ENCODE peak calls at places on chromosomes 13 and 19, in seven cellular contexts. B is naive thymus-derived CD4-positive, alpha-beta T cell; R is left ventricle myocardium inferior; F is thoracic aorta; V is vagina; E is lung; U is Peyer's patch. M is an unnamed sample.
A peak's percentile ranks its signal among the peaks of the same experiment; 100 is the strongest.

GRCh38 chr19:30682576-30683536 is 310.7 kb downstream of the ZNF536 start:
- DNase-seq in F (peak; percentile 14), E (peak; percentile 67), V (no peak), U (peak; percentile 72), R (peak; percentile 68), B (peak; percentile 20), M (peak; percentile 71)

GRCh38 chr13:77040076-77040475 is 13.1 kb upstream of the FBXL3 start:
- DNase-seq in V (no peak), E (no peak), U (no peak), F (no peak), R (no peak), B (no peak), M (no peak)

GRCh38 chr19:41707502-41707812 is 969 bp upstream of the CEACAM5 start:
- DNase-seq in B (no peak), V (no peak), F (no peak), E (no peak), R (no peak), U (no peak), M (no peak)

GRCh38 chr13:97573011-97573410 is 139.0 kb downstream of the RAP2A start:
- DNase-seq in B (no peak), R (no peak), V (no peak), F (no peak), E (no peak), U (no peak), M (no peak)

GRCh38 chr13:41236369-41236768 is 27.0 kb downstream of the MTRF1 start:
- DNase-seq in E (no peak), B (no peak), U (no peak), V (no peak), R (no peak), F (no peak), M (no peak)

GRCh38 chr13:48866204-48866603 is 109.5 kb upstream of the FNDC3A start:
- DNase-seq in U (no peak), R (no peak), E (no peak), B (no peak), F (no peak), V (no peak), M (no peak)

GRCh38 chr13:38418286-38418685 is 68.6 kb downstream of the UFM1 start:
- DNase-seq in U (no peak), F (no peak), B (no peak), E (no peak), V (no peak), R (no peak), M (no peak)

GRCh38 chr19:17129377-17129776 is 53.8 kb downstream of the MYO9B start:
- DNase-seq in E (no peak), R (no peak), V (no peak), F (no peak), U (no peak), B (no peak), M (no peak)

GRCh38 chr13:93903909-93904308 is 575.6 kb downstream of the DCT start:
- DNase-seq in E (no peak), R (no peak), V (no peak), F (no peak), U (no peak), B (no peak), M (no peak)

GRCh38 chr13:94595006-94595942 is 678 bp downstream of the TGDS start:
- DNase-seq in R (no peak), V (no peak), B (peak; percentile 22), U (peak; percentile 55), E (no peak), F (no peak), M (no peak)

GRCh38 chr13:45827318-45827717 is 24.2 kb downstream of the SIAH3 start:
- DNase-seq in E (no peak), V (peak; percentile 42), R (peak; percentile 47), B (no peak), F (no peak), U (no peak), M (no peak)

GRCh38 chr13:41405367-41405766 is 52.0 kb upstream of the RGCC start:
- DNase-seq in B (no peak), R (no peak), F (no peak), V (no peak), E (no peak), U (no peak), M (no peak)

GRCh38 chr19:18731562-18732008 is 48.1 kb downstream of the CRTC1 start:
- DNase-seq in R (no peak), U (no peak), E (no peak), B (no peak), F (no peak), V (no peak), M (peak; percentile 46)

GRCh38 chr19:18469245-18470107 is 31.5 kb upstream of the ISYNA1 start:
- DNase-seq in B (peak; percentile 31), V (no peak), U (peak; percentile 83), E (peak; percentile 61), F (no peak), R (peak; percentile 69), M (peak; percentile 58)

GRCh38 chr13:28678809-28679208 is 19.9 kb downstream of the POMP start:
- DNase-seq in R (no peak), V (no peak), B (no peak), F (no peak), E (no peak), U (no peak), M (no peak)

GRCh38 chr19:30303131-30303654 is 69.0 kb upstream of the ZNF536 start:
- DNase-seq in U (peak; percentile 23), R (no peak), E (no peak), F (no peak), B (no peak), V (no peak), M (no peak)

GRCh38 chr19:42693760-42694350 is 46.4 kb downstream of the PSG3 start:
- DNase-seq in E (no peak), R (no peak), F (no peak), V (no peak), U (no peak), B (no peak), M (no peak)

GRCh38 chr13:90188237-90188636 is 1159.2 kb upstream of the MIR17HG start:
- DNase-seq in B (no peak), F (no peak), E (no peak), R (no peak), U (no peak), V (no peak), M (no peak)

GRCh38 chr13:99432637-99433542 is 68.4 kb upstream of the TM9SF2 start:
- DNase-seq in R (peak; percentile 65), V (no peak), B (peak; percentile 96), U (peak; percentile 64), E (peak; percentile 62), F (no peak), M (peak; percentile 59)

GRCh38 chr13:36848228-36848982 is 29.4 kb downstream of the RFXAP start:
- DNase-seq in R (no peak), B (no peak), F (no peak), U (no peak), E (no peak), V (no peak), M (no peak)

GRCh38 chr13:51006067-51006800 is 96.6 kb downstream of the RNASEH2B start:
- DNase-seq in V (no peak), R (no peak), B (no peak), U (no peak), E (no peak), F (peak; percentile 12), M (no peak)

GRCh38 chr13:95677564-95678386 is 836 bp downstream of the DNAJC3 start:
- DNase-seq in B (peak; percentile 14), U (no peak), V (no peak), F (no peak), R (no peak), E (peak; percentile 65), M (no peak)
- H3K4me1 ChIP-seq in B (peaks cover 25% of the 10 kb centered on the region), U (no peaks in the 10 kb centered on the region), V (peaks cover 52% of the 10 kb centered on the region), F (peaks cover 46% of the 10 kb centered on the region), R (peaks cover 97% of the 10 kb centered on the region), E (peaks cover 20% of the 10 kb centered on the region), M (no peaks in the 10 kb centered on the region)

DNA sequence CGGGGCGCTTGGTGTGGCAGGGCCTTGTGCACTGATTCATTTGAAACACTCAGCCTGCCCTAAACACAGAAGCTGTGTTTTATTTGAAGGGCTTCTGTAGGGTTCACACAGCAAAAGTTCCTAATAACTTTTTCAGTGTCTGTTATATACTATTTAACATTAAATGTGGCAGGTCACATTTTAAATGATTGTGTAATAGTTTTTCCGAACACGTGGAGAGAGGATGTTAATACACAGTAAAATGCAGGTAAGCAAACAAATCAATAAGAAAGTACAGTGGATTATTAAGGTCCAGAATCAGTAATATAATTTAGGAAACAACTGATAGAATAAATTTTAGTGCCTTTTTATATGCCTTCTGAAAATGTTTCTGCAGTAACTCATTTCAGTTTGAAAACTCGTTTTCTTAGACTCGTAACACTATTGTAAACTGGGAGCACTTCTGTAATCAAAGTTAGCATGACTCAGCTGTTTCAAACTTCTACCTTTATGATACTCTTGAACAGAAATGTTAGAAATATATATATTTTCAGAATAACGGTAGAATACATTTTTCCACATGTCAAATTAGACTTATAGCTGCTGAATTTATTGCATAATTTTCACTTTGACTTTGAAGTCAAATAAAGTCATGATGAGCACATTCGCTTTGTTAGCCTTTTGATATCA is 70.1 kb downstream of the GGACT start:
- DNase-seq in U (no peak), R (no peak), B (no peak), E (no peak), V (no peak), F (no peak), M (no peak)
- H3K4me1 ChIP-seq in U (no peaks in the 10 kb centered on the region), R (peaks cover 7% of the 10 kb centered on the region), B (peaks cover 7% of the 10 kb centered on the region), E (no peaks in the 10 kb centered on the region), V (peaks cover 11% of the 10 kb centered on the region), F (no peaks in the 10 kb centered on the region), M (no peaks in the 10 kb centered on the region)

GRCh38 chr13:33353646-33354045 is 68.1 kb upstream of the STARD13 start:
- DNase-seq in R (no peak), F (no peak), E (no peak), V (no peak), B (no peak), U (no peak), M (no peak)

GRCh38 chr13:33351324-33351723 is 65.8 kb upstream of the STARD13 start:
- DNase-seq in E (no peak), B (no peak), U (no peak), R (no peak), F (no peak), V (no peak), M (peak; percentile 22)

GRCh38 chr13:33353210-33353609 is 67.7 kb upstream of the STARD13 start:
- DNase-seq in F (no peak), B (no peak), E (peak; percentile 45), V (no peak), R (peak; percentile 47), U (no peak), M (peak; percentile 71)

GRCh38 chr13:33352520-33352919 is 67.0 kb upstream of the STARD13 start:
- DNase-seq in F (no peak), V (no peak), B (no peak), E (no peak), R (no peak), U (no peak), M (no peak)

DNA sequence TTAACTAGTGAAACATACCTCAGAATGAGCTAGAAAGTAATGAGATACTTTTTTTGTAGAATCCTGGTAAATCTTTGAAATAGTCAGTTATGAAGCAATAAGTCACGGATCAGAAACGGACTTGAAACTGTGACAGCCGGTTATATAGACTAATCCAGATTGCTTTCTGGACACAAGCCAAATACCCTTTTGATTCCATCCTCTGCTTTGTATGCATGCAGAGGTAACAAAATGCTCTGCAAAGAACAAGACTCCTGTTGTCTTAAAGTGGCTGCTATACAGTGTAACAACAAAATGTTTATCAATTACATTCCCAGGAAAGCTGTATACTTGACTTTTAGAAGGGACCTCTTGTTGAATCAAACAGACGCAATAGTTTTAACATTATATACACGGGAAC is 66.5 kb upstream of the STARD13 start:
- DNase-seq in E (no peak), B (no peak), V (no peak), F (no peak), U (no peak), R (no peak), M (no peak)
- H3K4me1 ChIP-seq in E (no peaks in the 10 kb centered on the region), B (no peaks in the 10 kb centered on the region), V (peaks cover 6% of the 10 kb centered on the region), F (peaks cover 27% of the 10 kb centered on the region), U (no peaks in the 10 kb centered on the region), R (peaks cover 72% of the 10 kb centered on the region), M (no peaks in the 10 kb centered on the region)

GRCh38 chr19:8393192-8393870 is 3.2 kb downstream of the RAB11B start:
- DNase-seq in F (no peak), R (no peak), E (no peak), B (no peak), U (no peak), V (no peak), M (no peak)
- H3K4me1 ChIP-seq in F (peaks cover 75% of the 10 kb centered on the region), R (peaks cover 90% of the 10 kb centered on the region), E (peaks cover 16% of the 10 kb centered on the region), B (peaks cover 8% of the 10 kb centered on the region), U (peaks cover 3% of the 10 kb centered on the region), V (peaks cover 76% of the 10 kb centered on the region), M (peaks cover 75% of the 10 kb centered on the region)

M was measured in heart left ventricle.